ENCODE peak calls at places on chromosome 13, in ten cellular contexts. Y, P, M, H, C, V, N, D, J and R are unnamed samples.
A peak's percentile ranks its signal among the peaks of the same experiment; 100 is the strongest.

GRCh38 chr13:99314640-99315176 is 7.5 kb upstream of the GPR183 start:
- DNase-seq in H (no peak), C (no peak), N (no peak), Y (no peak), D (no peak), J (no peak), V (peak; percentile 94), P (peak; percentile 76), M (no peak), R (no peak)

GRCh38 chr13:39370554-39370953 is 232.4 kb downstream of the LHFPL6 start:
- DNase-seq in M (no peak), D (no peak), C (no peak), P (peak; percentile 17), H (no peak), N (no peak), J (peak; percentile 83), V (no peak), Y (no peak), R (peak; percentile 70)

GRCh38 chr13:45851171-45851889 is at the start of gene SIAH3:
- DNase-seq in H (no peak), C (peak; percentile 74), P (peak; percentile 40), V (peak; percentile 51), Y (peak; percentile 12), D (no peak), J (peak; percentile 71), M (no peak), N (no peak), R (no peak)

GRCh38 chr13:51821666-51822065 is 17.7 kb upstream of the DHRS12 start:
- DNase-seq in N (no peak), P (no peak), C (no peak), J (no peak), D (no peak), M (no peak), V (no peak), Y (no peak), H (no peak), R (no peak)

GRCh38 chr13:31053896-31054295 is 107.8 kb downstream of the HSPH1 start:
- DNase-seq in P (no peak), V (no peak), D (no peak), H (no peak), M (no peak), C (no peak), N (no peak), Y (no peak), J (no peak), R (no peak)

GRCh38 chr13:46858776-46859175 is 38.1 kb downstream of the HTR2A start:
- DNase-seq in Y (no peak), P (no peak), N (no peak), D (no peak), H (no peak), M (no peak), C (no peak), J (no peak), V (no peak), R (no peak)

GRCh38 chr13:47875206-47875605 is 125.9 kb downstream of the SUCLA2 start:
- DNase-seq in D (no peak), V (no peak), C (no peak), H (no peak), J (no peak), M (no peak), P (no peak), Y (no peak), N (no peak), R (no peak)

GRCh38 chr13:33740134-33740538 is 77.8 kb upstream of the RFC3 start:
- DNase-seq in N (no peak), V (peak; percentile 36), J (peak; percentile 45), P (peak; percentile 92), C (no peak), D (no peak), H (no peak), Y (no peak), M (no peak), R (no peak)

GRCh38 chr13:51808811-51809210 is 4.8 kb upstream of the DHRS12 start:
- DNase-seq in M (no peak), N (no peak), C (no peak), D (no peak), V (no peak), H (no peak), J (no peak), P (no peak), Y (no peak), R (no peak)

GRCh38 chr13:112750570-112750969 is 60.7 kb downstream of the ATP11A start:
- DNase-seq in H (no peak), J (no peak), M (no peak), P (no peak), Y (no peak), D (no peak), N (no peak), C (no peak), V (no peak), R (no peak)

GRCh38 chr13:61470801-61471200 is 55.2 kb upstream of the PCDH20 start:
- DNase-seq in P (no peak), N (no peak), J (no peak), Y (no peak), H (no peak), C (no peak), M (no peak), V (no peak), D (no peak), R (no peak)

GRCh38 chr13:32754179-32754578 is 167.9 kb downstream of the PDS5B start:
- DNase-seq in P (no peak), C (no peak), H (no peak), D (no peak), N (no peak), Y (no peak), M (no peak), V (no peak), J (no peak), R (no peak)

GRCh38 chr13:106296723-106297122 is 238.7 kb downstream of the EFNB2 start:
- DNase-seq in D (no peak), C (no peak), V (no peak), N (no peak), J (no peak), P (peak; percentile 52), H (no peak), M (no peak), Y (no peak), R (no peak)

GRCh38 chr13:99774644-99775043 is 196.9 kb downstream of the ZIC5 start:
- DNase-seq in N (no peak), C (no peak), M (no peak), H (no peak), J (no peak), V (no peak), D (no peak), Y (no peak), P (peak; percentile 1), R (no peak)

GRCh38 chr13:19592657-19593175 is 31.4 kb upstream of the TPTE2 start:
- DNase-seq in P (no peak), V (no peak), N (no peak), H (no peak), D (no peak), J (no peak), Y (no peak), M (no peak), C (no peak), R (no peak)

GRCh38 chr13:19596086-19596485 is 34.8 kb upstream of the TPTE2 start:
- DNase-seq in N (no peak), P (no peak), H (no peak), Y (no peak), C (no peak), M (no peak), V (no peak), D (no peak), J (no peak), R (no peak)

GRCh38 chr13:19601749-19602725 is 31.4 kb upstream of the MPHOSPH8 start:
- DNase-seq in J (peak; percentile 48), D (peak; percentile 36), C (peak; percentile 89), N (no peak), V (no peak), P (peak; percentile 54), H (no peak), Y (peak; percentile 59), M (peak; percentile 46), R (no peak)

GRCh38 chr13:19597523-19597922 is 35.9 kb upstream of the MPHOSPH8 start:
- DNase-seq in N (no peak), D (no peak), C (no peak), V (peak; percentile 61), Y (no peak), P (peak; percentile 74), M (peak; percentile 56), H (no peak), J (peak; percentile 83), R (no peak)

GRCh38 chr13:19596960-19597361 is 35.6 kb upstream of the TPTE2 start:
- DNase-seq in Y (no peak), H (no peak), V (no peak), N (no peak), C (no peak), D (no peak), M (peak; percentile 61), J (peak; percentile 65), P (peak; percentile 42), R (no peak)
- TF ChIP-seq CTCF in Y (no peak), H (no peak), V (no peak), N (no peak), C (no peak), D (no peak), M (no peak), J (no peak), P (no peak), R (no peak)

DNA sequence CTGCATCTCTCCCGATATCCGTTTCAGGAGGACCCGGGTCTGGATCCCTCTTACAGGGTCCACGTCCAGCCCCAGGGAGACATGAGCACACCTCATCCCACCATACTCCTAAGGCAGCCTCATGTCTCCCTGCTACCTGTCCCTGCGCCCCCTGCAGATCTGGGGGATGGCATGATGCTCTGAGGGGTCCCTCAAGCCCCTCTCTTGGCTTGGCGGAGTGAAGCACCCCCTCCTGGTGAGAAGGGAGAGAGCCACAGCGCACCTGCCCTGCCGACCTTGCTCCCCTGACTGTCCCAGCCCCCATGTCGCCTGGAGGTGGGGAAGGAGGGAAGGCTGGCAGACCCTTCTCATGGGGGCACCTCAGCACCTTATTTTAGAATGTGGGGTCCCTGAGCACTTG is 21.5 kb upstream of the ARHGEF7 start:
- DNase-seq in V (no peak), D (no peak), Y (no peak), P (no peak), N (no peak), C (peak; percentile 52), H (no peak), J (no peak), M (no peak), R (no peak)
- H3K27me3 ChIP-seq in V (peaks cover 6% of the 10 kb centered on the region), D (peaks cover 32% of the 10 kb centered on the region), Y (no peaks in the 10 kb centered on the region), P (peaks cover 9% of the 10 kb centered on the region), N (no peaks in the 10 kb centered on the region), C (peaks cover 5% of the 10 kb centered on the region), H (peaks cover 47% of the 10 kb centered on the region), J (peaks cover 5% of the 10 kb centered on the region), M (peaks cover 95% of the 10 kb centered on the region), R (peaks cover 60% of the 10 kb centered on the region)

GRCh38 chr13:97234742-97235141 is 12.6 kb downstream of the MBNL2 start:
- DNase-seq in D (no peak), J (no peak), N (no peak), M (no peak), V (no peak), P (no peak), C (no peak), Y (peak; percentile 53), H (no peak), R (no peak)
- H3K27ac ChIP-seq in D (peak overlapping the region; percentile 40), J (no peak overlapping the region), N (no peak overlapping the region), M (no peak overlapping the region), V (no peak overlapping the region), P (no peak overlapping the region), C (no peak overlapping the region), Y (peak overlapping the region; percentile 40), H (no peak overlapping the region), R (no peak overlapping the region)

DNA sequence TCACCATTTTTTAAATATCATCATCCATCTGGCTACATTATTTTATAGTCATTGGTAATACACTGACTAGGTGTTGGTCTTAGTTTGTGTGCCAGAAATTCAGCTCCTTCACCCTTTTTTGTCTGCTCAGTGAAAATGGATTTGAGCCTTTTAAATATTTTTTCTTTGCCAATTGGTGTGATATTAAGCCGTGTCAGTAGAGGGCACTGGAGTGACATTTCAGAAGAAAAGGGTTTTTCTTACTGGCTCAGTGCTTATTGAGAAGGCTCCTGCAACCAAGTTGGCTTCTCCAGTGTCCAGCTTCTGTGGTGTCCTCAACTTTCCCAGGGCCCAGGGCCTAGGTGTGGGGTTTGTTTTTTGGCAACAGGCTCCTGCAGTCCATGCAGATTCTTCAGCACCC is 546.6 kb downstream of the DACH1 start:
- DNase-seq in C (peak; percentile 63), D (no peak), N (no peak), H (no peak), J (peak; percentile 7), Y (no peak), P (no peak), V (peak; percentile 19), M (no peak), R (no peak)
- TF ChIP-seq CTCF in C (peak; percentile 71), D (no peak), N (no peak), H (no peak), J (peak; percentile 64), Y (peak; percentile 12), P (peak; percentile 57), V (peak; percentile 51), M (peak; percentile 68), R (peak; percentile 62)